ENCODE peak calls at places on chromosomes 6 and 20, in seven cellular contexts. One of them, this sample, is unnamed.

GRCh38 chr6:147674093-147674492 is 165.6 kb downstream of the SAMD5 start:
- DNase-seq in testis: no peak
- DNase-seq in A549: no peak
- DNase-seq in suprapubic skin: no peak
- DNase-seq in esophagus squamous epithelium: no peak
- DNase-seq in IMR-90: no peak
- DNase-seq in Peyer's patch: no peak
- DNase-seq in this sample: no peak

GRCh38 chr20:634526-634925 is 18.5 kb downstream of the SRXN1 start:
- DNase-seq in testis: no peak
- DNase-seq in A549: no peak
- DNase-seq in suprapubic skin: no peak
- DNase-seq in esophagus squamous epithelium: no peak
- DNase-seq in IMR-90: no peak
- DNase-seq in Peyer's patch: no peak
- DNase-seq in this sample: no peak

GRCh38 chr20:52972965-52973819 is 1.0 kb downstream of the TSHZ2 start:
- DNase-seq in testis: peak
- DNase-seq in A549: no peak
- DNase-seq in suprapubic skin: no peak
- DNase-seq in esophagus squamous epithelium: no peak
- DNase-seq in IMR-90: no peak
- DNase-seq in Peyer's patch: peak
- DNase-seq in this sample: no peak

GRCh38 chr20:44494681-44495080 is 19.0 kb downstream of the TTPAL start:
- DNase-seq in testis: no peak
- DNase-seq in A549: no peak
- DNase-seq in suprapubic skin: no peak
- DNase-seq in esophagus squamous epithelium: no peak
- DNase-seq in IMR-90: no peak
- DNase-seq in Peyer's patch: no peak
- DNase-seq in this sample: no peak

GRCh38 chr6:80566361-80566760 is 459.9 kb downstream of the BCKDHB start:
- DNase-seq in testis: no peak
- DNase-seq in A549: no peak
- DNase-seq in suprapubic skin: no peak
- DNase-seq in esophagus squamous epithelium: no peak
- DNase-seq in IMR-90: no peak
- DNase-seq in Peyer's patch: no peak
- DNase-seq in this sample: no peak

GRCh38 chr20:35091808-35092523 is 641 bp downstream of the TRPC4AP start:
- DNase-seq in testis: peak
- DNase-seq in A549: no peak
- DNase-seq in suprapubic skin: no peak
- DNase-seq in esophagus squamous epithelium: no peak
- DNase-seq in IMR-90: peak
- DNase-seq in Peyer's patch: no peak
- DNase-seq in this sample: peak

GRCh38 chr20:50689864-50690263 is 1.5 kb downstream of the RIPOR3 start:
- DNase-seq in testis: peak
- DNase-seq in A549: no peak
- DNase-seq in suprapubic skin: peak
- DNase-seq in esophagus squamous epithelium: no peak
- DNase-seq in IMR-90: no peak
- DNase-seq in Peyer's patch: peak
- DNase-seq in this sample: no peak

GRCh38 chr6:20674664-20675063 is 140.4 kb downstream of the CDKAL1 start:
- DNase-seq in testis: no peak
- DNase-seq in A549: no peak
- DNase-seq in suprapubic skin: no peak
- DNase-seq in esophagus squamous epithelium: no peak
- DNase-seq in IMR-90: no peak
- DNase-seq in Peyer's patch: no peak
- DNase-seq in this sample: no peak

GRCh38 chr6:40918035-40918651 is 120.9 kb downstream of the UNC5CL start:
- DNase-seq in testis: no peak
- DNase-seq in A549: no peak
- DNase-seq in suprapubic skin: no peak
- DNase-seq in esophagus squamous epithelium: no peak
- DNase-seq in IMR-90: no peak
- DNase-seq in Peyer's patch: no peak
- DNase-seq in this sample: no peak

GRCh38 chr6:16769131-16769985 is 8.1 kb upstream of the ATXN1 start:
- DNase-seq in testis: no peak
- DNase-seq in A549: peak
- DNase-seq in suprapubic skin: no peak
- DNase-seq in esophagus squamous epithelium: no peak
- DNase-seq in IMR-90: peak
- DNase-seq in Peyer's patch: no peak
- DNase-seq in this sample: peak

GRCh38 chr20:57653546-57653900 is 33.3 kb upstream of the ZBP1 start:
- DNase-seq in testis: peak
- DNase-seq in A549: no peak
- DNase-seq in suprapubic skin: peak
- DNase-seq in esophagus squamous epithelium: no peak
- DNase-seq in IMR-90: no peak
- DNase-seq in Peyer's patch: no peak
- DNase-seq in this sample: no peak

GRCh38 chr6:11232968-11233626 is 629 bp upstream of the NEDD9 start:
- DNase-seq in testis: peak
- DNase-seq in A549: no peak
- DNase-seq in suprapubic skin: no peak
- DNase-seq in esophagus squamous epithelium: no peak
- DNase-seq in IMR-90: peak
- DNase-seq in Peyer's patch: no peak
- DNase-seq in this sample: no peak

GRCh38 chr20:39117486-39117885 is 155.3 kb downstream of the DHX35 start:
- DNase-seq in testis: no peak
- DNase-seq in A549: peak
- DNase-seq in suprapubic skin: no peak
- DNase-seq in esophagus squamous epithelium: no peak
- DNase-seq in IMR-90: peak
- DNase-seq in Peyer's patch: no peak
- DNase-seq in this sample: no peak

GRCh38 chr6:73143551-73143950 is 81.7 kb downstream of the KHDC1L start:
- DNase-seq in testis: no peak
- DNase-seq in A549: no peak
- DNase-seq in suprapubic skin: no peak
- DNase-seq in esophagus squamous epithelium: no peak
- DNase-seq in IMR-90: no peak
- DNase-seq in Peyer's patch: no peak
- DNase-seq in this sample: no peak

GRCh38 chr6:12119085-12119588 is 107.0 kb downstream of the HIVEP1 start:
- DNase-seq in testis: no peak
- DNase-seq in A549: peak
- DNase-seq in suprapubic skin: no peak
- DNase-seq in esophagus squamous epithelium: no peak
- DNase-seq in IMR-90: no peak
- DNase-seq in Peyer's patch: no peak
- DNase-seq in this sample: no peak

GRCh38 chr6:165511807-165512206 is 151.2 kb downstream of the PDE10A start:
- DNase-seq in testis: no peak
- DNase-seq in A549: no peak
- DNase-seq in suprapubic skin: no peak
- DNase-seq in esophagus squamous epithelium: no peak
- DNase-seq in IMR-90: no peak
- DNase-seq in Peyer's patch: no peak
- DNase-seq in this sample: no peak

GRCh38 chr6:29789176-29789575 is 38.4 kb upstream of the HLA-G start:
- DNase-seq in testis: no peak
- DNase-seq in A549: no peak
- DNase-seq in suprapubic skin: no peak
- DNase-seq in esophagus squamous epithelium: no peak
- DNase-seq in IMR-90: no peak
- DNase-seq in Peyer's patch: no peak
- DNase-seq in this sample: no peak

GRCh38 chr6:29792123-29793035 is 35.2 kb upstream of the HLA-G start:
- DNase-seq in testis: peak
- DNase-seq in A549: no peak
- DNase-seq in suprapubic skin: peak
- DNase-seq in esophagus squamous epithelium: no peak
- DNase-seq in IMR-90: no peak
- DNase-seq in Peyer's patch: peak
- DNase-seq in this sample: peak

GRCh38 chr6:29791786-29792122 is 35.9 kb upstream of the HLA-G start:
- DNase-seq in testis: peak
- DNase-seq in A549: no peak
- DNase-seq in suprapubic skin: no peak
- DNase-seq in esophagus squamous epithelium: no peak
- DNase-seq in IMR-90: no peak
- DNase-seq in Peyer's patch: no peak
- DNase-seq in this sample: no peak

GRCh38 chr6:29791162-29791561 is 36.5 kb upstream of the HLA-G start:
- DNase-seq in testis: no peak
- DNase-seq in A549: no peak
- DNase-seq in suprapubic skin: no peak
- DNase-seq in esophagus squamous epithelium: no peak
- DNase-seq in IMR-90: peak
- DNase-seq in Peyer's patch: no peak
- DNase-seq in this sample: no peak

GRCh38 chr6:29790626-29791025 is 37.0 kb upstream of the HLA-G start:
- DNase-seq in testis: no peak
- DNase-seq in A549: no peak
- DNase-seq in suprapubic skin: no peak
- DNase-seq in esophagus squamous epithelium: no peak
- DNase-seq in IMR-90: no peak
- DNase-seq in Peyer's patch: no peak
- DNase-seq in this sample: no peak
- H3K4me3 ChIP-seq in testis: no peak
- H3K4me3 ChIP-seq in A549: no peak
- H3K4me3 ChIP-seq in suprapubic skin: no peak
- H3K4me3 ChIP-seq in esophagus squamous epithelium: no peak
- H3K4me3 ChIP-seq in IMR-90: no peak
- H3K4me3 ChIP-seq in Peyer's patch: no peak
- H3K4me3 ChIP-seq in this sample: no peak

DNA sequence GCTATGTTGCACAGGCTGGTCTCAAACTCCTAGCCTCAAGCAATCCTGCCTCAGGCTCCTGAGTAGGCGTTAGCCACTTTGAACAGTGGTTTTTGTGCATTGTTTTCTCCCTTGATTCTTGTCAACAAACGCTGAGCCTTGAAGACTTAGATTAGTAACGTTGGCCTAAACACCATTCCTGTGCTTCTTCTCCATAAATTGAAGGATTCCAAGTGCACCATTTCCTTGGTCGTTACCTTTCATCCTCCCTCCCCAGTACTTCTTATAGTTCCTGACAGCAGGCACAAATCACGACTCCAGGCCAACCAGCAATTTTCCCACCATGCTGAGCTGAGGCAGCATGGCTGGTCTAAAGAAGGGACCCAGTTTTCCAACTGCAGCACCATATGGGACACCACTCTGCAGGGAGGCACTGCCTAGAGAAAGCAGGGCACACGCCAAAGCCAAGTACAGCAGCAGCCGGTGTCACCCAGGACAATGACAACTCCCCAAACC is 8.9 kb downstream of the RPS10 start:
- DNase-seq in testis: no peak
- DNase-seq in A549: no peak
- DNase-seq in suprapubic skin: no peak
- DNase-seq in esophagus squamous epithelium: no peak
- DNase-seq in IMR-90: no peak
- DNase-seq in Peyer's patch: no peak
- DNase-seq in this sample: no peak
- TF ChIP-seq POLR2A in testis: no peak
- TF ChIP-seq POLR2A in A549: no peak
- TF ChIP-seq POLR2A in suprapubic skin: no peak
- TF ChIP-seq POLR2A in esophagus squamous epithelium: no peak
- TF ChIP-seq POLR2A in IMR-90: no peak
- TF ChIP-seq POLR2A in Peyer's patch: no peak
- TF ChIP-seq POLR2A in this sample: no peak

DNA sequence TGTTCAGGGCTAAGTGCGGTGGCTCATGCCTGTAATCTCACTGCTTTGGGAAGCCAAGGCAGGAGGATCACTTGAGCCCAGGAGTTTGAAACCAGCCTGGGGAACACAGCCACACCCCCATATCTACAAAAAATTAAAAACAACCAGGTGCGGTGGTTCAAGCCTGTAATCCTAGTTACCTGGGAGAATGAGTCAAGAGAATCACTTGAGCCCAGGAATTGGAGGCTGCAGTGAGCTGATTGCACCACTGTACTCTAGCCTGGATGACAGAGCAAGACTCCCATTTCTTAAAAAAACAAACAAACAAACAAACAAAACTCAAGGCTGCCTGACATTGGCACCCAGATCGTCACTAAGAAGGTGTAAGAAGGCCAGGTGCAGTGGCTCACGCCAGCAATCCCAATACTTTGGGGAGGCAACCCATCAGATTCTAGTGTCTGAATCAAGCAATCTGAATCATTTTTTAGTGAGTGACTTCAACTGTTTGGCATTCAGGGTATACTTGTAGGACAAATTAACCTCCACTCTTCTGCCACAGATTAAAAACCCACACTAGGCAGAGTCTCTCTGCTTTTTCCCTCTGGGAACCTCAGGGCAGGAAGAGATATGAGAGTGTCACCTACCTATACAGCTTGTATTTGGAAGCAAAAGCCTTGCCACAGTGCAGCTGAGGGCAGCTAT is 6.1 kb downstream of the PLAGL2 start:
- DNase-seq in testis: no peak
- DNase-seq in A549: no peak
- DNase-seq in suprapubic skin: no peak
- DNase-seq in esophagus squamous epithelium: no peak
- DNase-seq in IMR-90: peak
- DNase-seq in Peyer's patch: no peak
- DNase-seq in this sample: no peak
- H3K27ac ChIP-seq in testis: no peak
- H3K27ac ChIP-seq in A549: no peak
- H3K27ac ChIP-seq in suprapubic skin: peak
- H3K27ac ChIP-seq in esophagus squamous epithelium: peak
- H3K27ac ChIP-seq in IMR-90: no peak
- H3K27ac ChIP-seq in Peyer's patch: peak
- H3K27ac ChIP-seq in this sample: peak

GRCh38 chr20:21102252-21102609 is 3.9 kb downstream of the LINC00237 start:
- DNase-seq in testis: peak
- DNase-seq in A549: no peak
- DNase-seq in suprapubic skin: no peak
- DNase-seq in esophagus squamous epithelium: no peak
- DNase-seq in IMR-90: no peak
- DNase-seq in Peyer's patch: no peak
- DNase-seq in this sample: no peak
- H3K4me3 ChIP-seq in testis: peak
- H3K4me3 ChIP-seq in A549: peak
- H3K4me3 ChIP-seq in suprapubic skin: peak
- H3K4me3 ChIP-seq in esophagus squamous epithelium: peak
- H3K4me3 ChIP-seq in IMR-90: no peak
- H3K4me3 ChIP-seq in Peyer's patch: peak
- H3K4me3 ChIP-seq in this sample: peak